ENCODE peak calls at places on chromosome 6, in nine cellular contexts. M is CD4-positive, alpha-beta memory T cell; J is OCI-LY7; R is NCI-H460; N is CD8-positive, alpha-beta T cell; I is effector CD8-positive, alpha-beta T cell; A is WTC11; O is lower lobe of right lung; P is AG09309. L is an unnamed sample.

GRCh38 chr6:125252891-125253290 is 48.9 kb downstream of the HDDC2 start:
- DNase-seq in M (no peak), J (no peak), R (no peak), N (no peak), I (no peak), A (no peak), O (no peak), P (no peak), L (no peak)

GRCh38 chr6:6588064-6588923 is at the start of gene LY86:
- DNase-seq in M (no peak), J (peak), R (no peak), N (peak), I (no peak), A (no peak), O (no peak), P (no peak), L (no peak)

GRCh38 chr6:1438471-1438881 is 49.1 kb downstream of the FOXF2 start:
- DNase-seq in M (no peak), J (no peak), R (no peak), N (no peak), I (no peak), A (no peak), O (no peak), P (no peak), L (no peak)

GRCh38 chr6:114154812-114155211 is 183.9 kb upstream of the HDAC2 start:
- DNase-seq in M (no peak), J (no peak), R (no peak), N (no peak), I (no peak), A (peak), O (no peak), P (no peak), L (no peak)

GRCh38 chr6:152575621-152576150 is 61.5 kb downstream of the SYNE1 start:
- DNase-seq in M (no peak), J (no peak), R (no peak), N (no peak), I (no peak), A (no peak), O (no peak), P (peak), L (no peak)

GRCh38 chr6:35015996-35016395 is 125.1 kb downstream of the TCP11 start:
- DNase-seq in M (no peak), J (no peak), R (no peak), N (no peak), I (no peak), A (no peak), O (no peak), P (no peak), L (no peak)

GRCh38 chr6:48564036-48564820 is 453.2 kb upstream of the PTCHD4 start:
- DNase-seq in M (no peak), J (no peak), R (no peak), N (no peak), I (no peak), A (no peak), O (no peak), P (no peak), L (peak)

GRCh38 chr6:22106445-22106844 is 190.4 kb downstream of the PRL start:
- DNase-seq in M (no peak), J (no peak), R (no peak), N (no peak), I (no peak), A (no peak), O (no peak), P (no peak), L (no peak)

GRCh38 chr6:156699017-156699421 is 78.2 kb upstream of the ARID1B start:
- DNase-seq in M (no peak), J (no peak), R (no peak), N (no peak), I (no peak), A (no peak), O (no peak), P (no peak), L (no peak)

GRCh38 chr6:34108159-34108558 is 37.7 kb downstream of the GRM4 start:
- DNase-seq in M (no peak), J (no peak), R (no peak), N (no peak), I (no peak), A (no peak), O (no peak), P (no peak), L (no peak)

GRCh38 chr6:27505209-27506027 is 32.5 kb upstream of the ZNF184 start:
- DNase-seq in M (peak), J (peak), R (peak), N (peak), I (peak), A (peak), O (no peak), P (no peak), L (peak)

GRCh38 chr6:118177720-118178119 is 270.7 kb downstream of the SLC35F1 start:
- DNase-seq in M (no peak), J (no peak), R (no peak), N (no peak), I (no peak), A (no peak), O (no peak), P (no peak), L (no peak)

GRCh38 chr6:41964201-41964887 is 22.7 kb upstream of the CCND3 start:
- DNase-seq in M (no peak), J (no peak), R (no peak), N (no peak), I (no peak), A (no peak), O (no peak), P (no peak), L (no peak)

GRCh38 chr6:112318505-112318904 is 28.6 kb upstream of the RFPL4B start:
- DNase-seq in M (no peak), J (no peak), R (no peak), N (no peak), I (no peak), A (no peak), O (no peak), P (no peak), L (no peak)

GRCh38 chr6:165605901-165606739 is 56.9 kb downstream of the PDE10A start:
- DNase-seq in M (no peak), J (no peak), R (no peak), N (no peak), I (no peak), A (no peak), O (no peak), P (no peak), L (no peak)

GRCh38 chr6:39214120-39214813 is 15.0 kb downstream of the KCNK5 start:
- DNase-seq in M (no peak), J (no peak), R (no peak), N (no peak), I (no peak), A (no peak), O (no peak), P (no peak), L (no peak)

GRCh38 chr6:40714576-40715500 is 127.7 kb upstream of the LRFN2 start:
- DNase-seq in M (no peak), J (no peak), R (no peak), N (no peak), I (no peak), A (no peak), O (no peak), P (no peak), L (no peak)

GRCh38 chr6:43544461-43544860 is 27.6 kb downstream of the POLR1C start:
- DNase-seq in M (no peak), J (no peak), R (no peak), N (no peak), I (no peak), A (no peak), O (no peak), P (no peak), L (no peak)

GRCh38 chr6:20633566-20634340 is 99.5 kb downstream of the CDKAL1 start:
- DNase-seq in M (no peak), J (no peak), R (no peak), N (no peak), I (no peak), A (no peak), O (no peak), P (no peak), L (no peak)

GRCh38 chr6:37696220-37696840 is 1.4 kb downstream of the MDGA1 start:
- DNase-seq in M (peak), J (no peak), R (no peak), N (peak), I (no peak), A (peak), O (no peak), P (no peak), L (peak)

GRCh38 chr6:158852312-158853071 is 33.3 kb upstream of the EZR start:
- DNase-seq in M (no peak), J (no peak), R (no peak), N (peak), I (no peak), A (no peak), O (no peak), P (no peak), L (no peak)

GRCh38 chr6:130969807-130970491 is 93.1 kb downstream of the EPB41L2 start:
- DNase-seq in M (no peak), J (no peak), R (no peak), N (no peak), I (no peak), A (no peak), O (no peak), P (no peak), L (no peak)

GRCh38 chr6:43627008-43627825 is 1.8 kb downstream of the GTPBP2 start:
- DNase-seq in M (no peak), J (no peak), R (peak), N (no peak), I (no peak), A (no peak), O (peak), P (peak), L (no peak)

GRCh38 chr6:64988148-64988547 is 718.9 kb downstream of the EYS start:
- DNase-seq in M (no peak), J (no peak), R (no peak), N (no peak), I (no peak), A (no peak), O (no peak), P (no peak), L (no peak)

GRCh38 chr6:136920858-136921520 is 1.1 kb upstream of the SLC35D3 start:
- DNase-seq in M (peak), J (no peak), R (no peak), N (no peak), I (no peak), A (peak), O (no peak), P (no peak), L (peak)

GRCh38 chr6:38610050-38610619 is 29.6 kb downstream of the BTBD9 start:
- DNase-seq in M (no peak), J (no peak), R (no peak), N (no peak), I (no peak), A (no peak), O (no peak), P (no peak), L (no peak)

GRCh38 chr6:166515072-166515810 is 71.2 kb downstream of the RAMACL start:
- DNase-seq in M (no peak), J (no peak), R (peak), N (no peak), I (no peak), A (no peak), O (no peak), P (peak), L (no peak)

GRCh38 chr6:415087-415486 is 23.5 kb downstream of the IRF4 start:
- DNase-seq in M (no peak), J (no peak), R (no peak), N (no peak), I (no peak), A (no peak), O (no peak), P (no peak), L (no peak)

GRCh38 chr6:13445005-13445743 is 42.2 kb downstream of the GFOD1 start:
- DNase-seq in M (no peak), J (no peak), R (no peak), N (peak), I (no peak), A (peak), O (peak), P (no peak), L (no peak)

GRCh38 chr6:156910938-156911337 is 133.8 kb downstream of the ARID1B start:
- DNase-seq in M (no peak), J (no peak), R (no peak), N (no peak), I (no peak), A (no peak), O (no peak), P (no peak), L (no peak)

GRCh38 chr6:146090474-146090873 is 61.6 kb downstream of the GRM1 start:
- DNase-seq in M (no peak), J (no peak), R (no peak), N (no peak), I (no peak), A (no peak), O (no peak), P (no peak), L (no peak)

GRCh38 chr6:85771925-85772430 is 129.3 kb upstream of the SYNCRIP start:
- DNase-seq in M (no peak), J (no peak), R (no peak), N (no peak), I (no peak), A (no peak), O (no peak), P (no peak), L (no peak)

GRCh38 chr6:46921059-46921458 is 679 bp downstream of the ADGRF5 start:
- DNase-seq in M (no peak), J (no peak), R (no peak), N (no peak), I (no peak), A (no peak), O (no peak), P (no peak), L (no peak)

GRCh38 chr6:89842228-89842627 is 12.5 kb downstream of the CASP8AP2 start:
- DNase-seq in M (no peak), J (no peak), R (no peak), N (no peak), I (no peak), A (no peak), O (no peak), P (no peak), L (no peak)

GRCh38 chr6:157669747-157670216 is 153.3 kb upstream of the SNX9 start:
- DNase-seq in M (no peak), J (no peak), R (peak), N (no peak), I (no peak), A (peak), O (peak), P (peak), L (peak)

GRCh38 chr6:152378154-152378553 is 259.0 kb downstream of the SYNE1 start:
- DNase-seq in M (no peak), J (no peak), R (no peak), N (no peak), I (no peak), A (no peak), O (no peak), P (no peak), L (no peak)

GRCh38 chr6:48016027-48016755 is 94.8 kb downstream of the PTCHD4 start:
- DNase-seq in M (no peak), J (no peak), R (no peak), N (no peak), I (no peak), A (no peak), O (no peak), P (no peak), L (no peak)

L was measured in H9.